ENCODE peak calls at places on chromosomes 4 and X, in five cellular contexts. I is uterus, R is A549, S is lower lobe of right lung, A is psoas muscle. N is an unnamed sample.

GRCh38 chr4:121861427-121861826 is 8.8 kb downstream of the BBS7 start:
- DNase-seq in I (no peak), R (no peak), S (no peak), A (no peak), N (no peak)

GRCh38 chr4:74059161-74059829 is 20.8 kb upstream of the CXCL3 start:
- DNase-seq in I (no peak), R (no peak), S (no peak), A (no peak), N (no peak)

GRCh38 chr4:3202836-3203820 is 45.8 kb upstream of the MSANTD1 start:
- DNase-seq in I (peak; percentile 36), R (no peak), S (no peak), A (no peak), N (no peak)

GRCh38 chrX:14051416-14051815 is 21.7 kb upstream of the GEMIN8 start:
- DNase-seq in I (no peak), R (no peak), S (no peak), A (no peak), N (no peak)

GRCh38 chrX:133081990-133082389 is 14.9 kb downstream of the USP26 start:
- DNase-seq in I (no peak), R (no peak), S (no peak), A (no peak), N (no peak)

GRCh38 chrX:38000706-38001105 is 5.6 kb upstream of the SYTL5 start:
- DNase-seq in I (no peak), R (no peak), S (no peak), A (no peak), N (no peak)

GRCh38 chr4:10006604-10007435 is 14.5 kb downstream of the SLC2A9 start:
- DNase-seq in I (no peak), R (peak; percentile 70), S (peak; percentile 71), A (no peak), N (peak; percentile 16)

GRCh38 chr4:119788334-119789266 is 160.0 kb upstream of the PDE5A start:
- DNase-seq in I (no peak), R (no peak), S (no peak), A (no peak), N (no peak)

GRCh38 chr4:150251752-150252190 is 173.5 kb downstream of the DCLK2 start:
- DNase-seq in I (no peak), R (no peak), S (no peak), A (no peak), N (no peak)

GRCh38 chr4:41458689-41459088 is 79.3 kb upstream of the LIMCH1 start:
- DNase-seq in I (no peak), R (no peak), S (no peak), A (no peak), N (no peak)

GRCh38 chrX:154986826-154987575 is 35.5 kb downstream of the F8 start:
- DNase-seq in I (no peak), R (no peak), S (no peak), A (no peak), N (no peak)

GRCh38 chrX:34119122-34119521 is 13.0 kb downstream of the FAM47A start:
- DNase-seq in I (no peak), R (no peak), S (no peak), A (no peak), N (no peak)

GRCh38 chr4:186724861-186725419 is 1.3 kb upstream of the FAT1 start:
- DNase-seq in I (no peak), R (no peak), S (no peak), A (no peak), N (peak; percentile 41)

GRCh38 chr4:127632420-127633403 is at the start of gene INTU:
- DNase-seq in I (peak; percentile 89), R (peak; percentile 87), S (peak; percentile 94), A (peak; percentile 92), N (peak; percentile 94)

GRCh38 chrX:8823698-8824097 is 22.5 kb upstream of the FAM9A start:
- DNase-seq in I (no peak), R (no peak), S (no peak), A (no peak), N (no peak)

GRCh38 chrX:136065044-136065671 is 79.9 kb downstream of the SLC9A6 start:
- DNase-seq in I (peak; percentile 32), R (no peak), S (peak; percentile 50), A (peak; percentile 20), N (no peak)

GRCh38 chr4:47842985-47843384 is 5.1 kb upstream of the CORIN start:
- DNase-seq in I (no peak), R (no peak), S (no peak), A (no peak), N (no peak)

GRCh38 chr4:176622251-176622968 is 170.3 kb downstream of the VEGFC start:
- DNase-seq in I (no peak), R (no peak), S (no peak), A (no peak), N (no peak)

GRCh38 chr4:169202143-169202699 is 68.5 kb downstream of the SH3RF1 start:
- DNase-seq in I (no peak), R (no peak), S (no peak), A (no peak), N (no peak)

GRCh38 chrX:73289039-73289438 is 74.4 kb upstream of the NAP1L2 start:
- DNase-seq in I (no peak), R (no peak), S (no peak), A (no peak), N (no peak)

GRCh38 chrX:16444353-16444752 is 205.6 kb upstream of the S100G start:
- DNase-seq in I (no peak), R (no peak), S (no peak), A (peak; percentile 20), N (no peak)

GRCh38 chr4:120839974-120840751 is 82.4 kb downstream of the PRDM5 start:
- DNase-seq in I (no peak), R (no peak), S (no peak), A (no peak), N (peak; percentile 16)

GRCh38 chr4:30724217-30724616 is 4.0 kb downstream of the PCDH7 start:
- DNase-seq in I (no peak), R (no peak), S (no peak), A (no peak), N (no peak)
- H3K4me1 ChIP-seq in I (no peaks in the 10 kb centered on the region), R (no peaks in the 10 kb centered on the region), S (peaks cover 22% of the 10 kb centered on the region), A (peaks cover 3% of the 10 kb centered on the region), N (peaks cover 2% of the 10 kb centered on the region)

GRCh38 chrX:46588263-46588662 is 14.7 kb downstream of the CHST7 start:
- DNase-seq in I (peak; percentile 36), R (no peak), S (no peak), A (peak; percentile 49), N (peak; percentile 39)
- H3K4me1 ChIP-seq in I (no peaks in the 10 kb centered on the region), R (peaks cover 79% of the 10 kb centered on the region), S (peaks cover 26% of the 10 kb centered on the region), A (peaks cover 18% of the 10 kb centered on the region), N (peaks cover 4% of the 10 kb centered on the region)

GRCh38 chr4:8198906-8199593 is at the start of gene SH3TC1:
- DNase-seq in I (peak; percentile 68), R (peak; percentile 86), S (peak; percentile 96), A (peak; percentile 88), N (peak; percentile 84)
- H3K4me1 ChIP-seq in I (peaks cover 8% of the 10 kb centered on the region), R (peaks cover 27% of the 10 kb centered on the region), S (peaks cover 58% of the 10 kb centered on the region), A (peaks cover 5% of the 10 kb centered on the region), N (peaks cover 12% of the 10 kb centered on the region)

DNA sequence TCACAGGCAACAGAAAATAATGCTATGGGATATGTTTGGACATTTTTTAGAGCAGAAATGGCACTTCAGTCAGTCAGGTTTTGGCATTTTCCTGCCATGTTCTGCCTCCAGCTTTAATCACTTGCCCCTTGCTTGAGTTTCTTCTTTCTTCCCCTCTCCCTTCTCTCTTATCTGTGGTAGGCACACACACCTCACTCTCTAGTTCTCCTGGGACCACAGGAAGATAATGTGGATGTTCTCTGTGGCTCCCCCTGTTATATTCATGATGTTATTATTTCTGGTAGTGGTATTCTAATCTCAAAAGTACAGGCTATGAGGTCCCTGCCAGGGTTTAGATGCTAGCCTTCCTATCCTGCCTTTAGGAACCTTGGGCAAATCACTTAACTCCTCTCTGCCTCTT is 5.2 kb downstream of the HADH start:
- DNase-seq in I (no peak), R (no peak), S (no peak), A (no peak), N (no peak)
- H3K4me1 ChIP-seq in I (no peaks in the 10 kb centered on the region), R (no peaks in the 10 kb centered on the region), S (peaks cover 61% of the 10 kb centered on the region), A (peaks cover 73% of the 10 kb centered on the region), N (peaks cover 11% of the 10 kb centered on the region)

DNA sequence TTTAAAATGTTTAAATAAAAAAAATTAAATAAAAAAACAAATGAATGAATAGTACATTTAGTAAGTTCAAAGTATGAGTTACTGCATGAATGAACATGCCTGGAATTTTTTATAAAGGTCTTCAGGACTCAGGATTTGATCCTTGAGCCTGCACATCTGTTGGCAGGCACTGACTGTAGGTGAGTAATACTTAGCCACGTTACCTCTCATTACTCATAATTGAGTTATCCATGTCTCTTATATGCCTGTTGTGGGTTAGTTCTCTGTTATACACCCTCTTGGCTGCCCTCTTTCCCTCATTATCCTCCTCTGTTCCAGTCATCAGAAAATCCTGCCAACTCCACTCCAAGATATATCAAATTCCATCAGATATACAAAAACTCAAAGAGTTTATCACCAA is 276.0 kb downstream of the FBXW7 start:
- DNase-seq in I (no peak), R (no peak), S (no peak), A (no peak), N (no peak)
- H3K4me1 ChIP-seq in I (no peaks in the 10 kb centered on the region), R (peaks cover 6% of the 10 kb centered on the region), S (peaks cover 8% of the 10 kb centered on the region), A (no peaks in the 10 kb centered on the region), N (no peaks in the 10 kb centered on the region)

GRCh38 chr4:8209176-8209874 is 10.2 kb downstream of the SH3TC1 start:
- DNase-seq in I (no peak), R (no peak), S (no peak), A (no peak), N (no peak)
- H3K4me1 ChIP-seq in I (no peaks in the 10 kb centered on the region), R (peaks cover 5% of the 10 kb centered on the region), S (peaks cover 1% of the 10 kb centered on the region), A (no peaks in the 10 kb centered on the region), N (no peaks in the 10 kb centered on the region)

DNA sequence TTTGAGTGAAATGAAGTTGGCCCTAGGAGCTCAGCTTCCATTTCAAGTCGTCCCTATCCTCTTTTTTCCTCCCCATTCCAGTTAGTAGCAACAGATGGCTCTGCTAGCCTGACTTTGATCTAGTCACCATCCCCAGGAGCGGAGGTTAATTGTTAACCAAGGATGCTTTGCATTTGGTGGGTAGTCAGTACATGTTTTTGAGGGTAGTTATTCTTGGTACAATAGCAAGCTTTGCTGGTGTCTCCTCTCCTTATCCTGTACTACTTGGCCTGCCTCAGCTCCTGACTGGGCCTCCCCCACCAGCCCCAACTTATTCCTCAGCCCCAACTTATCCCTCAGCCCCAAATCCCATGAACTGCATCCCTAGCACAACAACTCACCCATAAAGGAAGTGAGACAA is 14.8 kb upstream of the RTL5 start:
- DNase-seq in I (no peak), R (no peak), S (no peak), A (no peak), N (no peak)
- H3K4me1 ChIP-seq in I (no peaks in the 10 kb centered on the region), R (no peaks in the 10 kb centered on the region), S (no peaks in the 10 kb centered on the region), A (no peaks in the 10 kb centered on the region), N (no peaks in the 10 kb centered on the region)

GRCh38 chrX:40082447-40083119 is 15.2 kb downstream of the BCOR start:
- DNase-seq in I (no peak), R (no peak), S (no peak), A (no peak), N (no peak)

GRCh38 chrX:40084471-40084870 is 13.3 kb downstream of the BCOR start:
- DNase-seq in I (no peak), R (no peak), S (no peak), A (no peak), N (no peak)

GRCh38 chrX:40083979-40084359 is 13.8 kb downstream of the BCOR start:
- DNase-seq in I (no peak), R (no peak), S (no peak), A (no peak), N (no peak)

GRCh38 chrX:40081679-40082068 is 16.1 kb downstream of the BCOR start:
- DNase-seq in I (no peak), R (no peak), S (no peak), A (no peak), N (no peak)

GRCh38 chrX:40083120-40083978 is 14.4 kb downstream of the BCOR start:
- DNase-seq in I (peak; percentile 44), R (no peak), S (peak; percentile 69), A (no peak), N (peak; percentile 69)
- H3K4me1 ChIP-seq in I (no peaks in the 10 kb centered on the region), R (peaks cover 31% of the 10 kb centered on the region), S (peaks cover 48% of the 10 kb centered on the region), A (peaks cover 21% of the 10 kb centered on the region), N (peaks cover 10% of the 10 kb centered on the region)

N was measured in ovary.